ENCODE peak calls at places on chromosomes 6 and 20, in six cellular contexts. One of them, this sample, is unnamed.

GRCh38 chr6:154931741-154932424 is 63.2 kb upstream of the TIAM2 start:
- DNase-seq in adrenal gland: no peak
- DNase-seq in tibial artery: no peak
- DNase-seq in upper lobe of right lung: no peak
- DNase-seq in cardiac fibroblast: peak
- DNase-seq in astrocyte: peak
- DNase-seq in this sample: peak

GRCh38 chr20:45140836-45141235 is 16.6 kb upstream of the WFDC12 start:
- DNase-seq in cardiac fibroblast: no peak
- DNase-seq in astrocyte: no peak
- DNase-seq in tibial artery: no peak
- DNase-seq in upper lobe of right lung: no peak
- DNase-seq in adrenal gland: no peak
- DNase-seq in this sample: no peak

GRCh38 chr6:145704153-145704781 is 31.1 kb downstream of the EPM2A start:
- DNase-seq in upper lobe of right lung: no peak
- DNase-seq in astrocyte: no peak
- DNase-seq in adrenal gland: no peak
- DNase-seq in tibial artery: no peak
- DNase-seq in cardiac fibroblast: peak
- DNase-seq in this sample: peak

GRCh38 chr20:63884506-63885263 is 10.2 kb upstream of the DNAJC5 start:
- DNase-seq in tibial artery: no peak
- DNase-seq in adrenal gland: no peak
- DNase-seq in upper lobe of right lung: no peak
- DNase-seq in cardiac fibroblast: no peak
- DNase-seq in astrocyte: no peak
- DNase-seq in this sample: no peak

GRCh38 chr20:2373098-2373497 is 7.6 kb upstream of the TGM6 start:
- DNase-seq in upper lobe of right lung: no peak
- DNase-seq in tibial artery: no peak
- DNase-seq in astrocyte: no peak
- DNase-seq in cardiac fibroblast: no peak
- DNase-seq in adrenal gland: no peak
- DNase-seq in this sample: no peak

GRCh38 chr6:153312633-153313032 is 181.6 kb upstream of the RGS17 start:
- DNase-seq in upper lobe of right lung: peak
- DNase-seq in adrenal gland: peak
- DNase-seq in astrocyte: peak
- DNase-seq in cardiac fibroblast: peak
- DNase-seq in tibial artery: no peak
- DNase-seq in this sample: peak

GRCh38 chr6:109229536-109229935 is 134.2 kb downstream of the CEP57L1 start:
- DNase-seq in cardiac fibroblast: no peak
- DNase-seq in upper lobe of right lung: no peak
- DNase-seq in astrocyte: no peak
- DNase-seq in tibial artery: no peak
- DNase-seq in adrenal gland: no peak
- DNase-seq in this sample: no peak

GRCh38 chr20:4369798-4370124 is 351.9 kb upstream of the PRND start:
- DNase-seq in astrocyte: no peak
- DNase-seq in upper lobe of right lung: no peak
- DNase-seq in cardiac fibroblast: no peak
- DNase-seq in adrenal gland: no peak
- DNase-seq in tibial artery: no peak
- DNase-seq in this sample: peak

GRCh38 chr20:14488756-14489479 is 151.5 kb upstream of the FLRT3 start:
- DNase-seq in upper lobe of right lung: no peak
- DNase-seq in adrenal gland: no peak
- DNase-seq in astrocyte: no peak
- DNase-seq in cardiac fibroblast: no peak
- DNase-seq in tibial artery: no peak
- DNase-seq in this sample: no peak

GRCh38 chr6:105545947-105546710 is 143.2 kb upstream of the PREP start:
- DNase-seq in upper lobe of right lung: no peak
- DNase-seq in adrenal gland: no peak
- DNase-seq in cardiac fibroblast: peak
- DNase-seq in astrocyte: peak
- DNase-seq in tibial artery: no peak
- DNase-seq in this sample: peak

GRCh38 chr6:16206595-16207037 is 31.8 kb upstream of the GMPR start:
- DNase-seq in cardiac fibroblast: peak
- DNase-seq in tibial artery: peak
- DNase-seq in adrenal gland: peak
- DNase-seq in upper lobe of right lung: no peak
- DNase-seq in astrocyte: peak
- DNase-seq in this sample: peak

GRCh38 chr20:5642155-5642981 is 107.8 kb upstream of the SHLD1 start:
- DNase-seq in astrocyte: peak
- DNase-seq in tibial artery: peak
- DNase-seq in upper lobe of right lung: no peak
- DNase-seq in adrenal gland: peak
- DNase-seq in cardiac fibroblast: peak
- DNase-seq in this sample: peak

GRCh38 chr6:107075951-107076381 is 39.3 kb downstream of the BEND3 start:
- DNase-seq in astrocyte: peak
- DNase-seq in adrenal gland: no peak
- DNase-seq in cardiac fibroblast: peak
- DNase-seq in upper lobe of right lung: no peak
- DNase-seq in tibial artery: no peak
- DNase-seq in this sample: peak

GRCh38 chr20:1272368-1273155 is 6.5 kb downstream of the SNPH start:
- DNase-seq in cardiac fibroblast: no peak
- DNase-seq in upper lobe of right lung: no peak
- DNase-seq in adrenal gland: no peak
- DNase-seq in tibial artery: no peak
- DNase-seq in astrocyte: no peak
- DNase-seq in this sample: no peak

GRCh38 chr20:11581271-11581670 is 336.4 kb upstream of the BTBD3 start:
- DNase-seq in cardiac fibroblast: peak
- DNase-seq in tibial artery: no peak
- DNase-seq in astrocyte: no peak
- DNase-seq in upper lobe of right lung: no peak
- DNase-seq in adrenal gland: no peak
- DNase-seq in this sample: peak

GRCh38 chr6:143583542-143584330 is 72.2 kb upstream of the FUCA2 start:
- DNase-seq in upper lobe of right lung: no peak
- DNase-seq in astrocyte: peak
- DNase-seq in tibial artery: no peak
- DNase-seq in adrenal gland: no peak
- DNase-seq in cardiac fibroblast: peak
- DNase-seq in this sample: peak

GRCh38 chr6:69732640-69733039 is 64.2 kb downstream of the LMBRD1 start:
- DNase-seq in upper lobe of right lung: no peak
- DNase-seq in cardiac fibroblast: peak
- DNase-seq in tibial artery: no peak
- DNase-seq in astrocyte: no peak
- DNase-seq in adrenal gland: no peak
- DNase-seq in this sample: peak

GRCh38 chr6:31178143-31179041 is 7.9 kb upstream of the POU5F1 start:
- DNase-seq in astrocyte: no peak
- DNase-seq in upper lobe of right lung: no peak
- DNase-seq in tibial artery: no peak
- DNase-seq in adrenal gland: no peak
- DNase-seq in cardiac fibroblast: peak
- DNase-seq in this sample: peak

GRCh38 chr20:18916886-18917785 is 103.6 kb downstream of the SCP2D1 start:
- DNase-seq in upper lobe of right lung: no peak
- DNase-seq in tibial artery: no peak
- DNase-seq in cardiac fibroblast: no peak
- DNase-seq in astrocyte: no peak
- DNase-seq in adrenal gland: no peak
- DNase-seq in this sample: no peak

GRCh38 chr6:101513181-101513580 is 119.7 kb downstream of the GRIK2 start:
- DNase-seq in tibial artery: no peak
- DNase-seq in upper lobe of right lung: no peak
- DNase-seq in cardiac fibroblast: no peak
- DNase-seq in astrocyte: no peak
- DNase-seq in adrenal gland: no peak
- DNase-seq in this sample: no peak

GRCh38 chr6:112485813-112486212 is 138.7 kb downstream of the RFPL4B start:
- DNase-seq in upper lobe of right lung: no peak
- DNase-seq in adrenal gland: no peak
- DNase-seq in astrocyte: no peak
- DNase-seq in cardiac fibroblast: peak
- DNase-seq in tibial artery: no peak
- DNase-seq in this sample: peak

GRCh38 chr6:89281779-89282246 is 33.3 kb downstream of the GABRR2 start:
- DNase-seq in astrocyte: peak
- DNase-seq in adrenal gland: peak
- DNase-seq in cardiac fibroblast: peak
- DNase-seq in tibial artery: no peak
- DNase-seq in upper lobe of right lung: no peak
- DNase-seq in this sample: peak

GRCh38 chr20:22918286-22918983 is 116.7 kb upstream of the SSTR4 start:
- DNase-seq in tibial artery: no peak
- DNase-seq in upper lobe of right lung: no peak
- DNase-seq in adrenal gland: no peak
- DNase-seq in cardiac fibroblast: peak
- DNase-seq in astrocyte: no peak
- DNase-seq in this sample: peak

GRCh38 chr20:25066386-25066785 is 8.4 kb upstream of the ACSS1 start:
- DNase-seq in cardiac fibroblast: no peak
- DNase-seq in adrenal gland: no peak
- DNase-seq in upper lobe of right lung: peak
- DNase-seq in tibial artery: no peak
- DNase-seq in astrocyte: no peak
- DNase-seq in this sample: peak

GRCh38 chr6:41494212-41495115 is 51.7 kb upstream of the FOXP4 start:
- DNase-seq in adrenal gland: no peak
- DNase-seq in upper lobe of right lung: no peak
- DNase-seq in tibial artery: no peak
- DNase-seq in astrocyte: peak
- DNase-seq in cardiac fibroblast: peak
- DNase-seq in this sample: peak

GRCh38 chr6:18034798-18035202 is 47.4 kb upstream of the KIF13A start:
- DNase-seq in upper lobe of right lung: no peak
- DNase-seq in tibial artery: no peak
- DNase-seq in astrocyte: no peak
- DNase-seq in cardiac fibroblast: peak
- DNase-seq in adrenal gland: peak
- DNase-seq in this sample: peak

GRCh38 chr6:8526619-8527018 is 91.3 kb upstream of the SLC35B3 start:
- DNase-seq in adrenal gland: no peak
- DNase-seq in cardiac fibroblast: no peak
- DNase-seq in tibial artery: no peak
- DNase-seq in astrocyte: no peak
- DNase-seq in upper lobe of right lung: no peak
- DNase-seq in this sample: no peak

GRCh38 chr6:127971945-127972391 is 71.1 kb upstream of the THEMIS start:
- DNase-seq in cardiac fibroblast: peak
- DNase-seq in upper lobe of right lung: no peak
- DNase-seq in tibial artery: no peak
- DNase-seq in astrocyte: peak
- DNase-seq in adrenal gland: no peak
- DNase-seq in this sample: peak

GRCh38 chr6:90870561-90870960 is 283.7 kb upstream of the MAP3K7 start:
- DNase-seq in adrenal gland: no peak
- DNase-seq in upper lobe of right lung: no peak
- DNase-seq in cardiac fibroblast: no peak
- DNase-seq in tibial artery: no peak
- DNase-seq in astrocyte: peak
- DNase-seq in this sample: no peak

GRCh38 chr6:96299525-96299924 is 222.1 kb upstream of the UFL1 start:
- DNase-seq in astrocyte: no peak
- DNase-seq in upper lobe of right lung: no peak
- DNase-seq in tibial artery: no peak
- DNase-seq in cardiac fibroblast: no peak
- DNase-seq in adrenal gland: no peak
- DNase-seq in this sample: no peak

GRCh38 chr6:16712931-16713484 is 48.3 kb downstream of the ATXN1 start:
- DNase-seq in cardiac fibroblast: peak
- DNase-seq in upper lobe of right lung: peak
- DNase-seq in astrocyte: peak
- DNase-seq in adrenal gland: peak
- DNase-seq in tibial artery: peak
- DNase-seq in this sample: peak

GRCh38 chr6:168139121-168139520 is 60.1 kb upstream of the FRMD1 start:
- DNase-seq in astrocyte: no peak
- DNase-seq in tibial artery: no peak
- DNase-seq in upper lobe of right lung: no peak
- DNase-seq in cardiac fibroblast: no peak
- DNase-seq in adrenal gland: no peak
- DNase-seq in this sample: no peak

GRCh38 chr20:42093542-42094440 is 475.6 kb upstream of the CHD6 start:
- DNase-seq in tibial artery: no peak
- DNase-seq in adrenal gland: no peak
- DNase-seq in cardiac fibroblast: no peak
- DNase-seq in upper lobe of right lung: no peak
- DNase-seq in astrocyte: no peak
- DNase-seq in this sample: no peak

GRCh38 chr6:40164345-40164755 is 230.1 kb upstream of the MOCS1 start:
- DNase-seq in cardiac fibroblast: no peak
- DNase-seq in upper lobe of right lung: no peak
- DNase-seq in tibial artery: no peak
- DNase-seq in astrocyte: no peak
- DNase-seq in adrenal gland: no peak
- DNase-seq in this sample: no peak
- H3K4me3 ChIP-seq in cardiac fibroblast: no peak
- H3K4me3 ChIP-seq in upper lobe of right lung: no peak
- H3K4me3 ChIP-seq in tibial artery: no peak
- H3K4me3 ChIP-seq in astrocyte: no peak
- H3K4me3 ChIP-seq in adrenal gland: no peak
- H3K4me3 ChIP-seq in this sample: no peak

DNA sequence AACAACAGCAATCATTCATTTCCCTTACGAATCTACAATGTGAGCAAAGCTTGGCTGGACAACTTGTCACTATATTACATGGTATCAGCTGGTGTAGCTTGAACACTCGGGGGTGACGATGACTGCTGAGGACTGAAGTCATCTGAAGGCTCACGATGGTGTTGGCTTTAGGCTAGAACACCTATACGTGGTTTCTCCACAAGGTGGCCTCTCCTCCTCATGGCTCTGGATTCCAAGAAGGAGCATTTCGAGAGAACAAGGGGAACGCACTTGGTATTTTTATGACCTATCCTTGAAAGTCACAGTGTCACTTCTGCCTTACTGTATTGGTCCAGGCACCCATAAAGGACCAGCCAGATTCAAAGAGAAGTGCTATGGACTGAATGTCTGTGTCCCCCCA is 37.5 kb upstream of the ADGRF1 start:
- DNase-seq in astrocyte: no peak
- DNase-seq in upper lobe of right lung: no peak
- DNase-seq in cardiac fibroblast: no peak
- DNase-seq in adrenal gland: no peak
- DNase-seq in tibial artery: no peak
- DNase-seq in this sample: no peak
- TF ChIP-seq CTCF in astrocyte: no peak
- TF ChIP-seq CTCF in upper lobe of right lung: no peak
- TF ChIP-seq CTCF in cardiac fibroblast: peak
- TF ChIP-seq CTCF in adrenal gland: no peak
- TF ChIP-seq CTCF in tibial artery: no peak
- TF ChIP-seq CTCF in this sample: peak

GRCh38 chr6:150598401-150598800 is 1.3 kb upstream of the PLEKHG1 start:
- DNase-seq in upper lobe of right lung: no peak
- DNase-seq in tibial artery: no peak
- DNase-seq in adrenal gland: no peak
- DNase-seq in astrocyte: no peak
- DNase-seq in cardiac fibroblast: no peak
- DNase-seq in this sample: no peak
- H3K4me3 ChIP-seq in upper lobe of right lung: no peak
- H3K4me3 ChIP-seq in tibial artery: no peak
- H3K4me3 ChIP-seq in adrenal gland: no peak
- H3K4me3 ChIP-seq in astrocyte: no peak
- H3K4me3 ChIP-seq in cardiac fibroblast: no peak
- H3K4me3 ChIP-seq in this sample: no peak

GRCh38 chr6:4567141-4567540 is 209.1 kb upstream of the CDYL start:
- DNase-seq in upper lobe of right lung: no peak
- DNase-seq in astrocyte: peak
- DNase-seq in tibial artery: no peak
- DNase-seq in cardiac fibroblast: peak
- DNase-seq in adrenal gland: no peak
- DNase-seq in this sample: peak
- TF ChIP-seq CTCF in upper lobe of right lung: no peak
- TF ChIP-seq CTCF in astrocyte: no peak
- TF ChIP-seq CTCF in tibial artery: no peak
- TF ChIP-seq CTCF in cardiac fibroblast: no peak
- TF ChIP-seq CTCF in adrenal gland: no peak
- TF ChIP-seq CTCF in this sample: no peak

This sample was measured in fibroblast of pulmonary artery.